ENCODE peak calls at places on chromosomes 1 and 21, in six cellular contexts. W is MV-4-11; I is HepG2; B is activated effector memory CD4-positive, alpha-beta T cell treated with anti-CD3 and anti-CD28 coated beads, Interleukin-2, amount 50 U/mL, for 16 hours; Y is left lung; L is HFF-Myc. V is an unnamed sample.

GRCh38 chr1:236692128-236692527 is 5.8 kb downstream of the ACTN2 start:
- DNase-seq in I (no peak), Y (no peak), W (no peak), B (no peak), L (no peak), V (no peak)

GRCh38 chr1:36751525-36751924 is 268.8 kb upstream of the CSF3R start:
- DNase-seq in W (no peak), Y (no peak), I (peak), L (no peak), B (no peak), V (no peak)

GRCh38 chr1:36008546-36009197 is 75.2 kb upstream of the TEKT2 start:
- DNase-seq in I (peak), B (no peak), W (no peak), L (peak), Y (no peak), V (peak)

GRCh38 chr21:42534361-42534900 is 20.8 kb downstream of the SLC37A1 start:
- DNase-seq in Y (peak), I (no peak), B (peak), L (no peak), W (peak), V (no peak)

GRCh38 chr1:23568608-23569383 is 9.5 kb upstream of the ID3 start:
- DNase-seq in I (no peak), B (no peak), L (no peak), W (no peak), Y (no peak), V (no peak)

GRCh38 chr1:32273389-32274208 is 18.3 kb upstream of the HDAC1 start:
- DNase-seq in B (peak), W (no peak), I (peak), L (no peak), Y (no peak), V (no peak)

GRCh38 chr1:60874703-60875102 is 207.7 kb upstream of the NFIA start:
- DNase-seq in W (no peak), L (peak), I (no peak), B (no peak), Y (no peak), V (peak)

GRCh38 chr1:180042994-180043622 is 88.5 kb downstream of the CEP350 start:
- DNase-seq in W (no peak), I (no peak), Y (no peak), L (no peak), B (no peak), V (peak)

GRCh38 chr21:32726742-32727477 is 903 bp downstream of the SYNJ1 start:
- DNase-seq in L (no peak), W (peak), Y (peak), I (no peak), B (peak), V (no peak)

GRCh38 chr1:184854036-184854435 is 99.4 kb upstream of the EDEM3 start:
- DNase-seq in B (no peak), W (no peak), L (no peak), Y (no peak), I (no peak), V (no peak)

GRCh38 chr1:82387070-82387366 is 586.3 kb downstream of the ADGRL2 start:
- DNase-seq in B (no peak), W (no peak), I (no peak), L (no peak), Y (no peak), V (no peak)